ENCODE peak calls at places on chromosome 1, in six cellular contexts. Q, V, G, Y, U and S are unnamed samples.
A peak's percentile ranks its signal among the peaks of the same experiment; 100 is the strongest.

GRCh38 chr1:153565529-153566374 is at the start of gene S100A2:
- DNase-seq in U (no peak), Y (peak; percentile 52), V (no peak), Q (peak; percentile 99), G (peak; percentile 84), S (no peak)

GRCh38 chr1:151061012-151061401 is 810 bp downstream of the MLLT11 start:
- DNase-seq in U (no peak), Y (no peak), G (no peak), V (no peak), Q (no peak), S (no peak)

GRCh38 chr1:206770531-206771352 is at the start of gene IL19:
- DNase-seq in U (no peak), G (peak; percentile 32), Y (no peak), Q (peak; percentile 71), V (no peak), S (no peak)

GRCh38 chr1:226778657-226779058 is 39.6 kb upstream of the ITPKB start:
- DNase-seq in Q (peak; percentile 98), V (no peak), G (peak; percentile 100), U (no peak), Y (peak; percentile 32), S (no peak)

GRCh38 chr1:23967871-23968270 is 8.2 kb downstream of the PNRC2 start:
- DNase-seq in G (no peak), Y (no peak), Q (no peak), V (no peak), U (no peak), S (no peak)

GRCh38 chr1:212457740-212458338 is 25.1 kb downstream of the NENF start:
- DNase-seq in G (peak; percentile 63), Y (no peak), Q (peak; percentile 62), V (peak; percentile 66), U (no peak), S (peak; percentile 26)

GRCh38 chr1:42756956-42757891 is 9.6 kb downstream of the P3H1 start:
- DNase-seq in V (peak; percentile 82), U (no peak), Q (peak; percentile 72), Y (no peak), G (peak; percentile 76), S (no peak)

GRCh38 chr1:29655145-29655544 is 418.8 kb downstream of the PTPRU start:
- DNase-seq in V (no peak), Y (no peak), U (no peak), G (no peak), Q (no peak), S (no peak)

GRCh38 chr1:10210841-10211804 is 753 bp downstream of the KIF1B start:
- DNase-seq in G (peak; percentile 98), V (peak; percentile 60), Q (peak; percentile 95), Y (peak; percentile 97), U (peak; percentile 86), S (peak; percentile 39)

GRCh38 chr1:228883535-228883934 is 148.3 kb downstream of the RHOU start:
- DNase-seq in V (no peak), Q (no peak), G (no peak), Y (no peak), U (no peak), S (no peak)

GRCh38 chr1:164604541-164604940 is 45.6 kb downstream of the PBX1 start:
- DNase-seq in Y (no peak), Q (no peak), V (no peak), U (no peak), G (peak; percentile 42), S (no peak)

GRCh38 chr1:180785306-180785705 is 127.4 kb upstream of the KIAA1614 start:
- DNase-seq in V (no peak), U (no peak), Q (no peak), Y (no peak), G (no peak), S (no peak)

GRCh38 chr1:229841230-229841629 is 215.2 kb downstream of the URB2 start:
- DNase-seq in U (no peak), Q (peak; percentile 95), V (peak; percentile 27), G (no peak), Y (no peak), S (no peak)

GRCh38 chr1:175221548-175222175 is 29.1 kb upstream of the KIAA0040 start:
- DNase-seq in U (no peak), G (peak; percentile 7), Q (peak; percentile 86), V (no peak), Y (peak; percentile 48), S (no peak)

GRCh38 chr1:57124170-57124569 is 158.4 kb upstream of the C8B start:
- DNase-seq in Y (no peak), U (no peak), V (no peak), Q (no peak), G (no peak), S (no peak)

GRCh38 chr1:67524143-67525052 is 94.2 kb upstream of the SERBP1 start:
- DNase-seq in Y (no peak), G (no peak), Q (peak; percentile 82), V (no peak), U (no peak), S (no peak)

GRCh38 chr1:182246783-182247182 is 144.8 kb downstream of the GLUL start:
- DNase-seq in G (no peak), Y (no peak), Q (peak; percentile 77), U (no peak), V (no peak), S (no peak)

GRCh38 chr1:74771913-74772515 is 39.1 kb downstream of the TYW3 start:
- DNase-seq in Q (peak; percentile 56), G (peak; percentile 73), Y (no peak), U (no peak), V (peak; percentile 27), S (no peak)

GRCh38 chr1:39635205-39635870 is 4.1 kb downstream of the HEYL start:
- DNase-seq in V (no peak), U (no peak), Q (no peak), G (peak; percentile 38), Y (peak; percentile 79), S (no peak)

GRCh38 chr1:161730050-161730564 is 8.8 kb downstream of the FCRLB start:
- DNase-seq in G (peak; percentile 51), V (peak; percentile 26), U (no peak), Y (no peak), Q (peak; percentile 85), S (no peak)

GRCh38 chr1:86069757-86070145 is 86.8 kb downstream of the COL24A1 start:
- DNase-seq in G (peak; percentile 73), Y (no peak), Q (peak; percentile 62), U (no peak), V (no peak), S (no peak)

DNA sequence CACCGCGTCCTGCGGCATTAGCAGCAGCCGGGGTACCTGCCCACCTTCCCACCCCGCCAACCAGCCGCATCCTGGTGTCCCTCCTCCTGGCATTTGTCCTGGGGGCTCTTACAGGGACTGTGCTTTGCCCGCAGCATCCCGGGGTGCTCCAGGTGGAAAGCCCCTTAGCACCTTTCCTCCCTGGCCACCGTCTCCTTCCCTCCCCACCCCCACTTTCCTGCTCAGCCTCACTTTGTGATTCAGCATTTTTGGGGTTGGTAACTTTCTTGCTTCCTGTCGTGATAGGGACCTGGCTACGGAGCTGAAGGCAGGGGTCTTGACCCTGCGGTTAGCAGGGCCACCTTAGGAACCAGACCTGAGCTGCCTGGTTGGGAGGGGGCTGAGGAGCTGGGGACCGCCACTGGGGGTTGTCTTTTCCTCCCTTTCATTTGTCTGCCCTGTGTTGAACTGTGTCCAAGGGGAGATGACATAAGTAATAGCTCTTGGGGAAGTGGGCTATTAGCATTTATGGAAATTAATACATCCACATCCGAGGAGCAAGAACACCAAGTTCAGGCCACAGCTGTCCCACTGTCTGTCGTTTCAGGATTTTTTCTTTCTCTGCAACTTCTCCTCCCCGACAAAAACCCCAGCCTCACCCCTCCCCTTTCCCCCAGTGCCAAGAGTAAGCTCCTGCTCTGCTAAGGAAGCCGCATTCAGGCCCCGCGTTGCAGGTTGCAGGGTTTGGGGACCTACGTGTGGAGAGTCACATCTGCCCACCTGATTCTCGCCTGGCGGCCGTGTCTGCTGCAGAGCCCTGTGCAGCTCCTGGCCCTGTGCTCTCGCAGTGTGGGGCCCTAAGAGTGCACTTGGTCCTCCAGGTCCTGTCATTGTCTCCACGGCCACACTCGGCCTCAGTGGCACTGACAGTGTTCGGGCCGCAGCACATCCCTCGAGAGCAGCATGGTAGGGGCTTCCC is 1.6 kb upstream of the NPHP4 start:
- DNase-seq in G (no peak), Q (no peak), V (no peak), U (peak; percentile 45), Y (peak; percentile 21), S (no peak)
- TF ChIP-seq CTCF in G (no peak), Q (no peak), V (no peak), U (no peak), Y (no peak), S (no peak)

DNA sequence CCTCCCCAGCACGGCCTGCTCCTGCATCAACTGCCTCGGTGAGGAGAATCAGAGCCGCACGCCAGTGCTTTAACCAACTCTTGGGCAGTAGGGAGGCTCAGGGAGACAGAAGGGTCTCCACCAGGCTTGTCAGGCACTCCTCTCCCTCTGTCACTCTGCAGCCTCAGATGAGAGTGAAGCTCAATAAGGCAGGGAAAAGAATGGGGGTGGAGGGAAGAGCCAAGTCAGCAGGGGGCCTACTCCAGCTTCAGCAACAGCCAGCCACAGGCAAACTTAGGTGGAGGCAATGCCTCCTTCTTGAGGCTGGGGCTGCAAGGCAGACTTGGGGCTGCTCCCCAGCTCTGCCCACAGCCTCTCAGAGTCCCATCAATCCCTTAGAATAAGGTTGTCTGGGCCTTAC is 51.8 kb upstream of the A3GALT2 start:
- DNase-seq in G (no peak), Y (no peak), U (no peak), V (no peak), Q (no peak), S (no peak)
- TF ChIP-seq CTCF in G (peak; percentile 8), Y (no peak), U (no peak), V (no peak), Q (no peak), S (no peak)

GRCh38 chr1:234089396-234089795 is 184.9 kb downstream of the SLC35F3 start:
- DNase-seq in Y (no peak), V (no peak), U (no peak), Q (no peak), G (no peak), S (no peak)
- TF ChIP-seq CTCF in Y (no peak), V (no peak), U (no peak), Q (no peak), G (no peak), S (peak; percentile 45)

GRCh38 chr1:201921952-201922558 is 24.3 kb downstream of the LMOD1 start:
- DNase-seq in U (no peak), G (no peak), Y (no peak), V (no peak), Q (no peak), S (no peak)

GRCh38 chr1:201916649-201917249 is 28.1 kb downstream of the SHISA4 start:
- DNase-seq in Y (peak; percentile 70), U (no peak), G (peak; percentile 87), Q (peak; percentile 42), V (no peak), S (no peak)

GRCh38 chr1:201918343-201918742 is 28.0 kb downstream of the LMOD1 start:
- DNase-seq in V (no peak), G (no peak), Y (no peak), Q (no peak), U (no peak), S (no peak)

GRCh38 chr1:201914456-201915235 is 25.9 kb downstream of the SHISA4 start:
- DNase-seq in G (peak; percentile 31), U (no peak), V (no peak), Y (no peak), Q (no peak), S (no peak)

GRCh38 chr1:201917362-201918033 is 28.8 kb downstream of the SHISA4 start:
- DNase-seq in Y (no peak), V (no peak), Q (peak; percentile 55), U (no peak), G (peak; percentile 93), S (no peak)
- TF ChIP-seq CTCF in Y (no peak), V (no peak), Q (no peak), U (no peak), G (no peak), S (no peak)